ENCODE peak calls at places on chromosome 18, in four cellular contexts. S is mesenchymal stem cell, W is A549, V is K562. Z is an unnamed sample.
A peak's percentile ranks its signal among the peaks of the same experiment; 100 is the strongest.

GRCh38 chr18:38940475-38940862 is 1374.9 kb upstream of the CELF4 start:
- DNase-seq in V (no peak), S (no peak), W (no peak), Z (no peak)

GRCh38 chr18:59268722-59269562 is 4.3 kb downstream of the RAX start:
- DNase-seq in S (peak; percentile 18), V (peak; percentile 27), W (peak; percentile 58), Z (peak; percentile 90)

GRCh38 chr18:46542545-46542944 is 114.5 kb downstream of the LOXHD1 start:
- DNase-seq in S (no peak), V (no peak), W (no peak), Z (no peak)

GRCh38 chr18:37980556-37980955 is 415.0 kb upstream of the CELF4 start:
- DNase-seq in S (no peak), W (no peak), V (no peak), Z (no peak)

GRCh38 chr18:22186484-22186971 is 17.1 kb downstream of the GATA6 start:
- DNase-seq in W (no peak), S (no peak), V (no peak), Z (no peak)

GRCh38 chr18:12702221-12703095 is at the start of the genes CEP76 and PSMG2:
- DNase-seq in S (peak; percentile 94), V (peak; percentile 92), W (peak; percentile 87), Z (peak; percentile 97)

GRCh38 chr18:2982452-2983172 is 30.3 kb downstream of the LPIN2 start:
- DNase-seq in W (peak; percentile 41), S (peak; percentile 75), V (no peak), Z (no peak)

GRCh38 chr18:394997-395383 is 105.5 kb downstream of the COLEC12 start:
- DNase-seq in V (no peak), S (peak; percentile 69), W (no peak), Z (no peak)

GRCh38 chr18:32373995-32374394 is 96.7 kb downstream of the GAREM1 start:
- DNase-seq in S (peak; percentile 76), V (no peak), W (no peak), Z (peak; percentile 37)

GRCh38 chr18:21391074-21391673 is 149.1 kb downstream of the GREB1L start:
- DNase-seq in W (peak; percentile 44), S (peak; percentile 31), V (no peak), Z (no peak)

GRCh38 chr18:22020127-22020866 is 149.1 kb upstream of the GATA6 start:
- DNase-seq in S (no peak), W (no peak), V (no peak), Z (no peak)

DNA sequence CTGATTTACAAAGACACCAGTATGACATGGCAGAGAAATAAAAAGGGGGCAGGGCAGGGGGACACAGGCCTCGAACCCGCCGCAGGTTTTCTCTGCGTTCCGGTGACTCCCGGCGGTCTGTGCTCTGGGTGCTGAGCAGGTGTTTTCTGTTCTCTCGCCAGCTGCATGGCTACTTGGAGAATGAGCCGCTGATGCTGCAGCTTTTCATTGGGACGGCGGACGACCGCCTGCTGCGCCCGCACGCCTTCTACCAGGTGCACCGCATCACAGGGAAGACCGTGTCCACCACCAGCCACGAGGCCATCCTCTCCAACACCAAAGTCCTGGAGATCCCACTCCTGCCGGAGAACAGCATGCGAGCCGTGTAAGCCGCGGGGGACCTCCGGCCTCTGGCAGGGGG is 52.9 kb downstream of the NFATC1 start:
- DNase-seq in W (no peak), V (no peak), S (no peak), Z (no peak)
- H3K4me2 ChIP-seq in W (no peak overlapping the region), V (no peak overlapping the region), S (no peak overlapping the region), Z (no peak overlapping the region)

GRCh38 chr18:26386002-26386401 is 159.8 kb downstream of the TAF4B start:
- DNase-seq in S (peak; percentile 36), W (peak; percentile 53), V (no peak), Z (no peak)
- H3K4me2 ChIP-seq in S (no peak overlapping the region), W (peak overlapping the region; percentile 33), V (no peak overlapping the region), Z (peak overlapping the region; percentile 43)

DNA sequence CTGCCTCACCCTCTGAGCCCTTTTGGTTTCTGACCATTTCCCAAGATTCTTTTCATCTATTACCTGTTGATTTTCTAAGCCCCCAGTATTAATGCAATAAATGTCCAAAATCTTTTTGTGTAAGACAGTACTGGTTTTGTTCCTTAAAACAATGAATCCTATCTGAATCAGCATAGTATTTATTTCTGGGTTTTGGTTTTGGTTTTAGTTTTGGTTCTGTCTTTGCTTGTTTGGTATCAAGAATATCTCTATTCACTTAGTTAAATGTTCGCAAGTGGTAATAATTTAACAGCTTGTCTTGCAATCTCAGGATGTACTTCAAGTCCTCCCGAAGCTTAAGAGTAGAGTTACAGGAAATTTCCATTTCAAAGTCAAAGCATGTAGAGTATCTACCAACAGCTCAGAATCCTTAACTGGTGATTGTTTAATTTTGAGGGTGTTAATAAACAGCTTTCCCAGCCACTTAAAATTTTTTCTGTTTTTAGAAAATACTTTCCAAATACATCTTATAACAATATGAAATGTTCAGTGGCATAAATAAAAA is 67.7 kb upstream of the NEDD4L start:
- DNase-seq in V (no peak), W (no peak), S (no peak), Z (no peak)
- H3K4me2 ChIP-seq in V (no peak overlapping the region), W (no peak overlapping the region), S (no peak overlapping the region), Z (no peak overlapping the region)

GRCh38 chr18:62637403-62637802 is 77.9 kb upstream of the PHLPP1 start:
- DNase-seq in W (no peak), V (no peak), S (no peak), Z (no peak)

GRCh38 chr18:62637807-62638687 is 77.3 kb upstream of the PHLPP1 start:
- DNase-seq in W (peak; percentile 31), V (peak; percentile 71), S (peak; percentile 4), Z (no peak)

GRCh38 chr18:62634471-62634870 is 80.9 kb upstream of the PHLPP1 start:
- DNase-seq in W (no peak), V (peak; percentile 19), S (no peak), Z (no peak)

GRCh38 chr18:62632788-62633455 is 82.4 kb upstream of the PHLPP1 start:
- DNase-seq in W (no peak), S (no peak), V (no peak), Z (no peak)

GRCh38 chr18:62634991-62635630 is 80.2 kb upstream of the PHLPP1 start:
- DNase-seq in S (no peak), W (no peak), V (no peak), Z (no peak)
- H3K4me2 ChIP-seq in S (no peak overlapping the region), W (no peak overlapping the region), V (no peak overlapping the region), Z (no peak overlapping the region)